ENCODE peak calls at places on chromosomes 5 and 9, in ten cellular contexts. D, Y, P, S, B, T, X, O, H and E are unnamed samples.

GRCh38 chr9:2281031-2281802 is 266.1 kb downstream of the SMARCA2 start:
- DNase-seq in B (no peak), X (no peak), D (peak; percentile 76), H (no peak), P (no peak), S (no peak), Y (no peak), T (peak; percentile 64), O (no peak), E (no peak)

GRCh38 chr9:14313951-14314423 is at the start of gene NFIB:
- DNase-seq in D (no peak), X (no peak), T (peak; percentile 41), B (peak; percentile 70), S (no peak), O (peak; percentile 81), Y (peak; percentile 78), H (no peak), P (no peak), E (peak; percentile 40)

GRCh38 chr5:79560774-79561524 is 47.0 kb upstream of the HOMER1 start:
- DNase-seq in P (peak; percentile 80), H (peak; percentile 33), T (peak; percentile 71), O (no peak), S (no peak), Y (no peak), X (peak; percentile 17), D (peak; percentile 40), B (no peak), E (no peak)

GRCh38 chr5:141868541-141868940 is 9.7 kb downstream of the PCDH1 start:
- DNase-seq in T (no peak), O (no peak), P (no peak), D (no peak), H (no peak), S (no peak), Y (peak; percentile 46), X (no peak), B (no peak), E (no peak)

GRCh38 chr5:673837-674629 is 19.1 kb downstream of the TPPP start:
- DNase-seq in Y (peak; percentile 70), X (no peak), D (no peak), P (no peak), S (no peak), O (peak; percentile 66), H (no peak), B (peak; percentile 44), T (no peak), E (no peak)

GRCh38 chr5:71839049-71839834 is 120.2 kb downstream of the CARTPT start:
- DNase-seq in Y (no peak), X (no peak), H (no peak), B (no peak), D (no peak), P (no peak), S (no peak), O (no peak), T (no peak), E (no peak)

GRCh38 chr9:129384887-129385614 is 207.0 kb upstream of the IER5L start:
- DNase-seq in B (no peak), T (no peak), X (no peak), O (peak; percentile 60), Y (no peak), D (no peak), S (no peak), H (no peak), P (no peak), E (no peak)

GRCh38 chr5:168211245-168211644 is 80.2 kb upstream of the WWC1 start:
- DNase-seq in B (no peak), X (no peak), Y (no peak), P (no peak), O (no peak), H (no peak), T (no peak), S (no peak), D (no peak), E (no peak)

GRCh38 chr5:102295534-102296228 is 403 bp downstream of the SLCO4C1 start:
- DNase-seq in O (no peak), Y (peak; percentile 88), T (no peak), B (no peak), P (no peak), H (no peak), S (no peak), D (no peak), X (no peak), E (no peak)

GRCh38 chr5:169576181-169576598 is 7.4 kb upstream of the SPDL1 start:
- DNase-seq in T (peak; percentile 91), D (peak; percentile 99), S (no peak), O (peak; percentile 66), Y (no peak), P (peak; percentile 90), B (no peak), X (no peak), H (peak; percentile 57), E (no peak)

GRCh38 chr5:50874277-50874984 is 208.0 kb downstream of the PARP8 start:
- DNase-seq in P (no peak), B (no peak), T (no peak), D (no peak), O (no peak), X (no peak), H (no peak), Y (no peak), S (no peak), E (no peak)

GRCh38 chr9:134575103-134575816 is 66.3 kb upstream of the COL5A1 start:
- DNase-seq in H (no peak), P (no peak), O (no peak), B (no peak), T (no peak), D (no peak), Y (no peak), S (no peak), X (no peak), E (no peak)

GRCh38 chr9:37575511-37575914 is 667 bp downstream of the FBXO10 start:
- DNase-seq in D (no peak), Y (no peak), P (no peak), O (no peak), H (no peak), X (no peak), B (no peak), T (no peak), S (no peak), E (no peak)

GRCh38 chr9:130658893-130659698 is 5.3 kb upstream of the PRDM12 start:
- DNase-seq in P (no peak), S (no peak), O (no peak), B (no peak), X (no peak), Y (no peak), T (no peak), H (no peak), D (no peak), E (no peak)

GRCh38 chr5:154159343-154159742 is 31.2 kb upstream of the GALNT10 start:
- DNase-seq in H (no peak), S (no peak), P (peak; percentile 54), T (peak; percentile 39), O (no peak), Y (no peak), D (peak; percentile 36), B (no peak), X (no peak), E (no peak)

GRCh38 chr5:127942246-127943060 is 141.1 kb upstream of the SLC12A2 start:
- DNase-seq in S (no peak), X (no peak), H (no peak), B (no peak), T (peak; percentile 36), Y (no peak), O (no peak), P (peak; percentile 44), D (peak; percentile 35), E (no peak)

GRCh38 chr5:121757753-121758152 is 93.9 kb upstream of the FTMT start:
- DNase-seq in O (no peak), T (no peak), B (no peak), D (no peak), X (no peak), Y (no peak), H (no peak), P (no peak), S (no peak), E (no peak)

GRCh38 chr5:145856285-145856818 is 16.5 kb downstream of the GRXCR2 start:
- DNase-seq in P (peak; percentile 32), B (peak; percentile 43), S (no peak), X (peak; percentile 11), O (peak; percentile 79), D (peak; percentile 79), H (no peak), Y (peak; percentile 71), T (peak; percentile 13), E (peak; percentile 18)